ENCODE peak calls at places on chromosome 21, in four cellular contexts. Y, R, O and U are unnamed samples.

GRCh38 chr21:28605138-28605537 is 387.5 kb downstream of the LTN1 start:
- DNase-seq in Y (no peak), R (peak), O (no peak), U (no peak)

GRCh38 chr21:14687277-14687642 is 141.1 kb upstream of the SAMSN1 start:
- DNase-seq in Y (no peak), R (no peak), O (no peak), U (no peak)

GRCh38 chr21:36235058-36235582 is 78.5 kb downstream of the DOP1B start:
- DNase-seq in Y (no peak), R (no peak), O (no peak), U (no peak)

GRCh38 chr21:42554251-42554937 is 40.7 kb downstream of the SLC37A1 start:
- DNase-seq in Y (no peak), R (no peak), O (no peak), U (no peak)

GRCh38 chr21:37266515-37267221 is 466 bp downstream of the VPS26C start:
- DNase-seq in Y (peak), R (no peak), O (no peak), U (peak)

GRCh38 chr21:26125433-26126167 is 45.0 kb downstream of the APP start:
- DNase-seq in Y (no peak), R (no peak), O (no peak), U (no peak)

GRCh38 chr21:36922861-36923260 is 43.6 kb downstream of the HLCS start:
- DNase-seq in Y (no peak), R (no peak), O (no peak), U (no peak)

GRCh38 chr21:16040601-16041000 is 310.8 kb downstream of the USP25 start:
- DNase-seq in Y (no peak), R (no peak), O (no peak), U (no peak)

GRCh38 chr21:38129711-38130110 is 127.1 kb upstream of the KCNJ15 start:
- DNase-seq in Y (no peak), R (no peak), O (no peak), U (no peak)

GRCh38 chr21:14120091-14120734 is 90.5 kb downstream of the LIPI start:
- DNase-seq in Y (peak), R (no peak), O (peak), U (peak)

GRCh38 chr21:38349111-38349746 is 92.4 kb downstream of the KCNJ15 start:
- DNase-seq in Y (no peak), R (no peak), O (peak), U (no peak)

GRCh38 chr21:42093991-42094417 is 22.9 kb downstream of the UMODL1 start:
- DNase-seq in Y (no peak), R (no peak), O (no peak), U (no peak)

GRCh38 chr21:18334066-18334465 is 69.5 kb downstream of the TMPRSS15 start:
- DNase-seq in Y (no peak), R (no peak), O (no peak), U (no peak)

GRCh38 chr21:41752231-41752681 is 14.6 kb downstream of the RIPK4 start:
- DNase-seq in Y (no peak), R (no peak), O (no peak), U (no peak)

GRCh38 chr21:31420988-31421387 is 76.9 kb upstream of the TIAM1 start:
- DNase-seq in Y (no peak), R (no peak), O (no peak), U (no peak)

GRCh38 chr21:41112740-41113692 is 54.9 kb upstream of the BACE2 start:
- DNase-seq in Y (no peak), R (no peak), O (no peak), U (no peak)

GRCh38 chr21:45969921-45970673 is 11.5 kb upstream of the COL6A1 start:
- DNase-seq in Y (no peak), R (no peak), O (no peak), U (no peak)

GRCh38 chr21:38679531-38679930 is 126.2 kb upstream of the ETS2 start:
- DNase-seq in Y (no peak), R (no peak), O (no peak), U (no peak)

GRCh38 chr21:17351766-17352165 is 161.1 kb upstream of the CXADR start:
- DNase-seq in Y (no peak), R (no peak), O (no peak), U (no peak)

GRCh38 chr21:42460391-42461184 is 35.4 kb downstream of the RSPH1 start:
- DNase-seq in Y (no peak), R (peak), O (peak), U (no peak)

GRCh38 chr21:39386194-39386593 is 37.3 kb upstream of the HMGN1 start:
- DNase-seq in Y (no peak), R (no peak), O (no peak), U (no peak)

GRCh38 chr21:38948377-38948776 is 142.6 kb downstream of the ETS2 start:
- DNase-seq in Y (no peak), R (no peak), O (no peak), U (no peak)

GRCh38 chr21:31756787-31757186 is 24.9 kb upstream of the SCAF4 start:
- DNase-seq in Y (no peak), R (no peak), O (no peak), U (no peak)

GRCh38 chr21:42337830-42338729 is 12.7 kb downstream of the TFF2 start:
- DNase-seq in Y (peak), R (peak), O (peak), U (peak)

GRCh38 chr21:34762761-34763160 is 94.0 kb downstream of the CLIC6 start:
- DNase-seq in Y (no peak), R (no peak), O (no peak), U (no peak)

GRCh38 chr21:41641821-41642368 is 125.0 kb downstream of the RIPK4 start:
- DNase-seq in Y (no peak), R (no peak), O (no peak), U (no peak)

GRCh38 chr21:42827588-42827987 is 51.8 kb downstream of the WDR4 start:
- DNase-seq in Y (no peak), R (no peak), O (no peak), U (no peak)

GRCh38 chr21:25373126-25374082 is 233.9 kb downstream of the MRPL39 start:
- DNase-seq in Y (no peak), R (no peak), O (no peak), U (no peak)

GRCh38 chr21:43814215-43815106 is 25.1 kb downstream of the RRP1 start:
- DNase-seq in Y (no peak), R (no peak), O (no peak), U (no peak)

GRCh38 chr21:42674351-42674940 is 21.0 kb downstream of the PDE9A start:
- DNase-seq in Y (peak), R (no peak), O (no peak), U (no peak)

GRCh38 chr21:39313042-39313456 is 383 bp downstream of the BRWD1 start:
- DNase-seq in Y (no peak), R (no peak), O (no peak), U (no peak)

GRCh38 chr21:8994640-8995511 is 1526.5 kb upstream of the TPTE start:
- DNase-seq in Y (no peak), R (no peak), O (no peak), U (no peak)

GRCh38 chr21:34526618-34527290 is 14.7 kb upstream of the KCNE1 start:
- DNase-seq in Y (peak), R (no peak), O (peak), U (no peak)